ENCODE peak calls at places on chromosomes 11 and 22, in nine cellular contexts. Q is activated naive CD4-positive, alpha-beta T cell treated with anti-CD3 and anti-CD28 coated beads for 36 hours; K is activated CD4-positive, alpha-beta T cell treated with anti-CD3 and anti-CD28 coated beads for 36 hours; V is HFFc6; I is cardiac fibroblast; F is midbrain; P is prostate gland; E is stimulated activated CD4-positive, alpha-beta T cell treated with anti-CD3 and anti-CD28 coated beads, Interleukin-1b, Interleukin-23, amount 100 ng/mL, for 48 hours; Y is choroid plexus epithelial cell. L is an unnamed sample.

GRCh38 chr22:21073482-21073881 is 27.7 kb downstream of the LRRC74B start:
- DNase-seq in E (no peak), V (no peak), F (no peak), I (no peak), P (no peak), Y (no peak), Q (no peak), K (no peak), L (no peak)

GRCh38 chr11:28877366-28877765 is 769.2 kb downstream of the METTL15 start:
- DNase-seq in F (no peak), Y (no peak), E (no peak), K (no peak), Q (no peak), I (peak; percentile 16), P (no peak), V (no peak), L (no peak)

GRCh38 chr22:20258584-20259335 is 9.4 kb downstream of the RTN4R start:
- DNase-seq in Q (peak; percentile 32), K (peak; percentile 61), F (no peak), I (no peak), V (no peak), Y (no peak), P (no peak), E (peak; percentile 19), L (no peak)

GRCh38 chr22:30969532-30970355 is 679 bp downstream of the TUG1 start:
- DNase-seq in V (peak; percentile 1), Y (peak; percentile 58), Q (peak; percentile 40), P (no peak), F (peak; percentile 32), I (peak; percentile 56), E (peak; percentile 23), K (peak; percentile 62), L (no peak)

GRCh38 chr11:116792144-116792868 is 627 bp upstream of the APOA5 start:
- DNase-seq in V (no peak), E (no peak), F (no peak), Y (no peak), P (no peak), K (no peak), Q (no peak), I (no peak), L (no peak)

GRCh38 chr11:13354335-13354734 is 76.7 kb downstream of the BMAL1 start:
- DNase-seq in Y (peak; percentile 59), P (no peak), V (peak; percentile 17), K (no peak), E (no peak), I (peak; percentile 44), Q (no peak), F (no peak), L (no peak)

GRCh38 chr11:104001474-104001873 is 35.0 kb upstream of the DDI1 start:
- DNase-seq in F (no peak), Q (no peak), P (no peak), K (no peak), I (peak; percentile 43), V (no peak), Y (peak; percentile 76), E (no peak), L (no peak)

GRCh38 chr11:565921-566509 is 5.2 kb downstream of the RASSF7 start:
- DNase-seq in E (no peak), Y (no peak), V (peak; percentile 27), F (no peak), K (peak; percentile 16), Q (no peak), P (no peak), I (no peak), L (no peak)

GRCh38 chr11:128814856-128815705 is 52.0 kb downstream of the KCNJ1 start:
- DNase-seq in K (no peak), Q (no peak), E (no peak), V (peak; percentile 78), F (no peak), I (peak; percentile 84), P (no peak), Y (peak; percentile 93), L (no peak)

GRCh38 chr11:78715639-78716311 is 141.1 kb upstream of the NARS2 start:
- DNase-seq in P (peak; percentile 39), I (peak; percentile 66), E (peak; percentile 65), F (peak; percentile 37), V (peak; percentile 89), Y (peak; percentile 74), K (peak; percentile 83), Q (peak; percentile 77), L (peak; percentile 50)

GRCh38 chr11:64372802-64373597 is 14.0 kb downstream of the RPS6KA4 start:
- DNase-seq in I (peak; percentile 43), Q (no peak), P (no peak), F (peak; percentile 61), V (peak; percentile 8), E (no peak), K (no peak), Y (peak; percentile 18), L (no peak)

GRCh38 chr11:2458321-2458720 is 13.5 kb downstream of the KCNQ1 start:
- DNase-seq in V (no peak), K (no peak), Q (no peak), P (no peak), Y (no peak), F (no peak), I (no peak), E (no peak), L (no peak)

GRCh38 chr22:24088796-24089195 is 77.7 kb downstream of the CABIN1 start:
- DNase-seq in K (no peak), Y (peak; percentile 44), E (no peak), P (no peak), I (no peak), Q (no peak), F (no peak), V (peak; percentile 33), L (no peak)

GRCh38 chr11:47941907-47942558 is 38.3 kb upstream of the PTPRJ start:
- DNase-seq in P (no peak), Q (no peak), E (no peak), F (peak; percentile 12), V (no peak), Y (peak; percentile 36), K (no peak), I (no peak), L (no peak)

GRCh38 chr11:29214833-29215232 is 802.0 kb downstream of the KCNA4 start:
- DNase-seq in F (no peak), P (no peak), V (peak; percentile 13), I (peak; percentile 53), K (no peak), Q (no peak), Y (peak; percentile 58), E (no peak), L (no peak)

L was measured in NCI-H1417 treated with DMSO at 0.1 percent for 48 hours.